ENCODE peak calls at places on chromosome 20, in six cellular contexts. O, J, T, X, Y and Z are unnamed samples.
A peak's percentile ranks its signal among the peaks of the same experiment; 100 is the strongest.

GRCh38 chr20:46179811-46180326 is 61.8 kb downstream of the CD40 start:
- DNase-seq in Y (no peak), O (no peak), X (no peak), J (no peak), T (no peak), Z (no peak)

GRCh38 chr20:12764053-12764452 is 244.7 kb upstream of the SPTLC3 start:
- DNase-seq in O (no peak), T (no peak), J (no peak), Y (no peak), X (no peak), Z (no peak)

GRCh38 chr20:13325033-13325432 is 104.0 kb downstream of the ISM1 start:
- DNase-seq in X (peak; percentile 14), T (no peak), O (peak; percentile 75), J (peak; percentile 18), Y (peak; percentile 38), Z (no peak)

GRCh38 chr20:5920581-5920980 is 29.8 kb downstream of the TRMT6 start:
- DNase-seq in J (no peak), O (no peak), X (no peak), T (no peak), Y (no peak), Z (no peak)

GRCh38 chr20:61289166-61289565 is 37.1 kb downstream of the CDH4 start:
- DNase-seq in J (no peak), X (no peak), Y (no peak), O (no peak), T (no peak), Z (no peak)

GRCh38 chr20:31720486-31721407 is 1.9 kb downstream of the BCL2L1 start:
- DNase-seq in O (no peak), X (no peak), T (no peak), Y (no peak), J (no peak), Z (no peak)

GRCh38 chr20:10077081-10077471 is 42.3 kb downstream of the ANKEF1 start:
- DNase-seq in T (no peak), X (peak; percentile 10), J (no peak), Y (no peak), O (no peak), Z (no peak)

GRCh38 chr20:40103420-40103819 is 585.6 kb downstream of the MAFB start:
- DNase-seq in J (no peak), T (no peak), Y (no peak), O (no peak), X (no peak), Z (no peak)

GRCh38 chr20:60138263-60139127 is 180.3 kb downstream of the CDH26 start:
- DNase-seq in X (peak; percentile 13), Y (no peak), T (no peak), O (no peak), J (no peak), Z (peak; percentile 86)

GRCh38 chr20:23401051-23401450 is 20.2 kb downstream of the NAPB start:
- DNase-seq in Y (no peak), X (no peak), O (no peak), T (no peak), J (no peak), Z (no peak)

GRCh38 chr20:57611605-57612311 is 8.5 kb downstream of the ZBP1 start:
- DNase-seq in T (no peak), O (no peak), X (no peak), J (no peak), Y (no peak), Z (no peak)

GRCh38 chr20:25623225-25623735 is 534 bp downstream of the NANP start:
- DNase-seq in O (peak; percentile 60), X (no peak), Y (peak; percentile 60), J (peak; percentile 0), T (no peak), Z (no peak)

GRCh38 chr20:12152996-12153395 is 235.3 kb downstream of the BTBD3 start:
- DNase-seq in O (no peak), Y (no peak), J (no peak), X (no peak), T (no peak), Z (no peak)

GRCh38 chr20:36808317-36809257 is 35.0 kb upstream of the DSN1 start:
- DNase-seq in X (peak; percentile 80), J (peak; percentile 42), Y (peak; percentile 81), T (no peak), O (peak; percentile 83), Z (peak; percentile 78)

GRCh38 chr20:52859156-52859887 is 112.8 kb upstream of the TSHZ2 start:
- DNase-seq in J (no peak), X (no peak), Y (peak; percentile 58), T (no peak), O (no peak), Z (no peak)

GRCh38 chr20:38181207-38181693 is 16.2 kb upstream of the TGM2 start:
- DNase-seq in J (no peak), T (no peak), Y (no peak), X (no peak), O (no peak), Z (no peak)

GRCh38 chr20:35030136-35030535 is 62.5 kb downstream of the TRPC4AP start:
- DNase-seq in T (no peak), X (no peak), O (no peak), Y (no peak), J (no peak), Z (no peak)

GRCh38 chr20:35700625-35701148 is 1.5 kb downstream of the ROMO1 start:
- DNase-seq in Y (no peak), J (no peak), O (no peak), X (no peak), T (no peak), Z (no peak)

GRCh38 chr20:18443841-18444240 is 23.0 kb downstream of the DZANK1 start:
- DNase-seq in J (no peak), X (no peak), O (no peak), T (no peak), Y (peak; percentile 13), Z (no peak)

DNA sequence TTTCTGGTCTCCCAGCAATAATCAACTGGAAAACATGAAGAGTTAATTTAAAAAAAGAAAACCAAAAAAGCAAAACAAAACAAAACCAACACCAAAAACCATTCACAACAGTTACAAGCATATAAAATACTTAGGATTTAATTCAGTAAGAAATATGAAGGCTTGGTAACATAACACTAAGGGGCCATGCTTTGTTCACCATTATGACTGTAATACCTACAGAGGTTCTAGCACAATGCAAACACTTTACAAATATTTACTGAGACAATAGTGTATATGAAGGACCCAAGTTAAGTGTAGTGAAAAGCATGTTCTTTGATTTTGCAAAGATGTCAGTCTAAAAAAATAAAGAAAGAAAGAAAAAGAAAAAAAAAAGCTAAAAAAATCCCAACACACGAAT is 109.8 kb upstream of the EMILIN3 start:
- DNase-seq in T (no peak), Y (no peak), O (no peak), J (no peak), X (no peak), Z (no peak)
- H3K27ac ChIP-seq in T (no peak overlapping the region), Y (peak overlapping the region; percentile 10), O (no peak overlapping the region), J (no peak overlapping the region), X (no peak overlapping the region), Z (no peak overlapping the region)

GRCh38 chr20:33079267-33079666 is at the start of gene BPIFB4:
- DNase-seq in X (no peak), Y (no peak), J (no peak), T (no peak), O (no peak), Z (peak; percentile 3)
- TF ChIP-seq REST in X (no peak), Y (no peak), J (no peak), T (no peak), O (no peak), Z (no peak)

DNA sequence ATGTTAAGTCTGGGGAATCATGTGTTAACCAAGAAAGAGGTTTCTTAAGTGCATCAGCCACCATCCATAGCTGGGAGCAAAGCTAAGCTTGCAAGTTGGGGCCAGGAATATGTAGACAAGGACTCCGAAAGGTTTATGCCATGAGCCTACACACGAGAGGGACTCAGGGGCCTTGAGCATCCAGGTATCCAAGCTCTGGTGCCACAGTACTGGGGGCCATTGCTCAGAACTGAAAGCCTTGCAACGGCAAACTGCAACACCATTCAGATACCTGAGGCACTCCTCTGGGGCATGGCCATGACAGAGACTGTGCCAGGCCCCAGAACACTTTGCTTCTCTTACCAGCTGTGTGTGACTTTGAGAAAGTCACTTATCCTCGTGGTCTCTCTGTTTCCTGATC is 27.6 kb downstream of the PRND start:
- DNase-seq in X (no peak), J (no peak), Y (no peak), O (no peak), T (no peak), Z (no peak)
- H3K27ac ChIP-seq in X (no peak overlapping the region), J (no peak overlapping the region), Y (no peak overlapping the region), O (no peak overlapping the region), T (no peak overlapping the region), Z (no peak overlapping the region)

GRCh38 chr20:22394583-22394982 is 189.8 kb downstream of the FOXA2 start:
- DNase-seq in T (no peak), Y (no peak), X (no peak), O (no peak), J (no peak), Z (no peak)
- TF ChIP-seq REST in T (no peak), Y (no peak), X (no peak), O (no peak), J (no peak), Z (no peak)

GRCh38 chr20:16898433-16898832 is 150.3 kb downstream of the OTOR start:
- DNase-seq in T (no peak), Y (no peak), X (no peak), O (no peak), J (no peak), Z (no peak)
- H3K27ac ChIP-seq in T (no peak overlapping the region), Y (no peak overlapping the region), X (no peak overlapping the region), O (no peak overlapping the region), J (no peak overlapping the region), Z (no peak overlapping the region)

DNA sequence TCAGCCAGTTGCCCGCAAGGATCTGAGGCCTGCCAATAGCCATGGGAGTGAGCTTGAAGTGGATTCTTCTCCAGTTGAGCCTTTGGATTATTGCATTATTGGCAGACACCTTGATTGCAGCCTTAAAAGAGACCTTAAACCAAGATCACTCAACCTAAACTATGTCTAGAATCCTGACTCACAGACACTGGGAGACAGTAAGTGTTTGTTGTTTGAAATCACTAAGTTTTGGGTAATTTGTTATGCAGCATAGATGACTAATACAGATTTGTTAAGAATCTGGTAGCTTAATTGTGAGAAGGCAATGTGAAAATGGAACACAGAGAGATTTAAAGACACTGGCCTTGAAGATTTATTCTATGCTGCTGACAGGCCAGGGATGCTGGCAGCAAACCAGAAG is 17.7 kb downstream of the SIRPD start:
- DNase-seq in O (no peak), Y (no peak), J (no peak), T (no peak), X (no peak), Z (no peak)
- TF ChIP-seq REST in O (no peak), Y (no peak), J (no peak), T (no peak), X (no peak), Z (no peak)

DNA sequence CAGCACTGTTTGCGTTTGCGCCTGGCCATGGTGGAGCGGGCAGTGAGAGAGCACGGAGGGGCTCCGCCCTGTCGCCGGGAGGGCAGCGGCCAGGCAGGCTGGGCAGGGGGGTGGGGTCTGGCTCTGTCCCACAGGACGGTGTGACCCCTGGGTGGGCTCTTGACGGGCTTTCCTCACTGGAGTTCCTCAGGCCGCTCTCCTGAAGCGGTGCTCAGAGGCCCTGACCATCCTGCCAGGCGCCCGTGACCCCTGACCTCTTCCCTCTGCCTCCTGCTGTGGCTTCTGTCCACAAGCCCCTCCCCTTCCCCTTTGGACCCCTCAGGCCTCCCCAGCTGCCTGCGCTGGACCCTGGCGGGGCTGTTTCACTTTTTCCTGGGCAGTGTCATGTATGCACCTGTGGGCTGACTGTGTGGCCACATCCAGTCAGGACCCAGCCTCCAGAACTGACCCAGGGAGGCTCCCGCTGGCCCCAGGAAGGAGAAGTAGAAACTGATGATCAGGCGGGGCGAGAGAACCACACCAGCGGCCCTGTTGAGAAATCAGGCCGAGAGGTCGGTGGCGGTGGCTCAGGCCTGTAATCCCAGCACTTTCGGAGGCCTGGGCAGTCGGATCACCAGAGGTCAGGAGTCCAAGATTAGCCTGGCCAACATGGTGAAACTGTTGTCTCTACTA is 1.2 kb downstream of the OGFR start:
- DNase-seq in Y (no peak), J (no peak), X (no peak), O (no peak), T (no peak), Z (no peak)
- H3K27ac ChIP-seq in Y (no peak overlapping the region), J (peak overlapping the region; percentile 94), X (peak overlapping the region; percentile 84), O (peak overlapping the region; percentile 92), T (peak overlapping the region; percentile 93), Z (peak overlapping the region; percentile 58)